ENCODE peak calls at places on chromosomes 12 and 14, in seven cellular contexts. Y is IMR-90; F is activated CD4-positive, alpha-beta T cell treated with anti-CD3 and anti-CD28 coated beads, Interleukin-2, amount 10 ng/mL, durations not matched to agents 7 days and 5 days; C is nephron progenitor cell; L is AML-193; X is Right ventricle myocardium superior; E is stimulated activated CD4-positive, alpha-beta T cell treated with anti-CD3 and anti-CD28 coated beads, Interleukin-2, amount 100 ng/mL, for 48 hours. J is an unnamed sample.
A peak's percentile ranks its signal among the peaks of the same experiment; 100 is the strongest.

GRCh38 chr12:54993181-54993835 is 8.7 kb upstream of the TESPA1 start:
- DNase-seq in F (peak; percentile 71), Y (peak; percentile 60), X (no peak), L (peak; percentile 65), E (no peak), C (peak; percentile 53), J (peak; percentile 70)

GRCh38 chr14:104443391-104444158 is 136.0 kb upstream of the C14orf180 start:
- DNase-seq in L (no peak), X (peak; percentile 18), E (no peak), C (no peak), F (peak; percentile 5), Y (no peak), J (no peak)

GRCh38 chr12:67740706-67741105 is 92.2 kb downstream of the DYRK2 start:
- DNase-seq in L (no peak), E (no peak), Y (no peak), F (no peak), X (no peak), C (no peak), J (no peak)

GRCh38 chr12:44031472-44032185 is 195.7 kb downstream of the TMEM117 start:
- DNase-seq in X (no peak), E (no peak), C (no peak), F (no peak), L (no peak), Y (peak; percentile 28), J (no peak)

GRCh38 chr12:121893901-121894540 is 5.4 kb downstream of the PSMD9 start:
- DNase-seq in E (no peak), C (no peak), X (no peak), F (peak; percentile 35), L (no peak), Y (peak; percentile 77), J (no peak)

GRCh38 chr12:124904306-124905098 is 9.9 kb downstream of the UBC start:
- DNase-seq in C (peak; percentile 31), X (peak; percentile 90), F (no peak), L (no peak), E (no peak), Y (peak; percentile 94), J (peak; percentile 70)

GRCh38 chr14:91693342-91693741 is 38.5 kb downstream of the CATSPERB start:
- DNase-seq in X (no peak), C (no peak), E (no peak), F (no peak), Y (no peak), L (no peak), J (no peak)

GRCh38 chr12:71938728-71939385 is at the start of gene TPH2:
- DNase-seq in L (peak; percentile 49), X (no peak), F (peak; percentile 67), C (peak; percentile 96), E (peak; percentile 47), Y (peak; percentile 68), J (peak; percentile 62)

GRCh38 chr14:33287204-33287603 is 348.5 kb downstream of the NPAS3 start:
- DNase-seq in E (no peak), Y (no peak), C (no peak), X (no peak), L (no peak), F (no peak), J (no peak)

GRCh38 chr14:65501328-65501727 is 88.8 kb downstream of the FUT8 start:
- DNase-seq in C (no peak), L (no peak), Y (no peak), X (no peak), E (no peak), F (no peak), J (peak; percentile 55)

GRCh38 chr12:113684053-113684907 is 212.6 kb upstream of the LHX5 start:
- DNase-seq in C (peak; percentile 24), Y (peak; percentile 33), F (no peak), X (no peak), E (no peak), L (no peak), J (no peak)

GRCh38 chr12:87704374-87704773 is 324.8 kb downstream of the C12orf50 start:
- DNase-seq in L (no peak), F (no peak), Y (no peak), X (no peak), E (no peak), C (no peak), J (no peak)

GRCh38 chr14:89728964-89729363 is 225.6 kb downstream of the EFCAB11 start:
- DNase-seq in X (no peak), Y (no peak), F (no peak), E (no peak), L (no peak), C (no peak), J (no peak)

GRCh38 chr14:69620981-69621380 is 9.6 kb downstream of the SUSD6 start:
- DNase-seq in X (no peak), C (no peak), F (no peak), L (no peak), E (no peak), Y (no peak), J (no peak)

J was measured in GM12865.